ENCODE peak calls at places on chromosomes 7 and 10, in ten cellular contexts. K is cardiac muscle cell; O is bronchial epithelial cell; S is A673; Y is CD8-positive, alpha-beta T cell; X is heart right ventricle; Z is fibroblast of lung; U is esophagus muscularis mucosa; B is GM23338; C is brain microvascular endothelial cell. G is an unnamed sample. For H3K36me3, the result is how much of the 10 kb centered on the place peaks cover.

GRCh38 chr10:31620236-31621151 is 301.5 kb downstream of the ZEB1 start:
- DNase-seq in O (no peak), S (no peak), X (peak), B (peak), C (peak), U (no peak), K (peak), Z (peak), Y (no peak), G (no peak)

GRCh38 chr7:40706829-40707228 is 572.0 kb downstream of the SUGCT start:
- DNase-seq in X (no peak), K (no peak), Y (no peak), S (no peak), C (no peak), Z (no peak), B (no peak), O (no peak), U (no peak), G (no peak)

GRCh38 chr7:24549961-24550360 is 23.3 kb upstream of the PALS2 start:
- DNase-seq in C (no peak), Y (no peak), U (no peak), Z (no peak), X (no peak), O (no peak), S (no peak), B (no peak), K (no peak), G (no peak)

GRCh38 chr10:3782456-3783312 is 2.3 kb downstream of the KLF6 start:
- DNase-seq in C (peak), O (peak), K (peak), B (no peak), U (no peak), S (peak), Z (peak), X (peak), Y (peak), G (peak)

GRCh38 chr10:35306852-35307251 is 29.5 kb upstream of the CCNY start:
- DNase-seq in S (no peak), Y (no peak), Z (no peak), C (no peak), K (no peak), B (no peak), O (peak), X (no peak), U (no peak), G (no peak)

GRCh38 chr10:123792579-123792978 is 99.0 kb downstream of the CPXM2 start:
- DNase-seq in C (no peak), B (no peak), U (peak), Z (no peak), O (no peak), K (no peak), Y (no peak), X (no peak), S (no peak), G (no peak)

GRCh38 chr10:31920538-31920937 is 8.1 kb downstream of the ARHGAP12 start:
- DNase-seq in Y (no peak), U (no peak), B (no peak), K (no peak), S (no peak), Z (no peak), O (no peak), C (no peak), X (no peak), G (no peak)

GRCh38 chr7:26365077-26365896 is 73.6 kb downstream of the SNX10 start:
- DNase-seq in K (peak), B (peak), Y (peak), Z (peak), S (peak), X (no peak), C (peak), O (peak), U (no peak), G (peak)

GRCh38 chr10:29841724-29842649 is 207.2 kb upstream of the SVIL start:
- DNase-seq in C (peak), U (no peak), O (peak), Z (peak), X (peak), K (peak), B (peak), S (no peak), Y (no peak), G (no peak)

GRCh38 chr10:102118867-102119266 is 1.3 kb downstream of the LDB1 start:
- DNase-seq in K (no peak), S (peak), B (peak), X (peak), O (no peak), Y (no peak), Z (no peak), C (no peak), U (no peak), G (peak)

GRCh38 chr7:17679427-17679826 is 260.9 kb downstream of the SNX13 start:
- DNase-seq in X (peak), U (no peak), O (no peak), Y (no peak), Z (no peak), B (peak), K (no peak), S (no peak), C (peak), G (no peak)

GRCh38 chr10:77715081-77715480 is 77.5 kb upstream of the KCNMA1 start:
- DNase-seq in C (no peak), S (no peak), Y (no peak), U (peak), B (peak), Z (no peak), K (no peak), O (no peak), X (no peak), G (no peak)
- TF ChIP-seq CTCF in C (peak), S (peak), Y (no peak), U (no peak), B (peak), Z (no peak), K (no peak), O (peak), X (no peak), G (peak)

DNA sequence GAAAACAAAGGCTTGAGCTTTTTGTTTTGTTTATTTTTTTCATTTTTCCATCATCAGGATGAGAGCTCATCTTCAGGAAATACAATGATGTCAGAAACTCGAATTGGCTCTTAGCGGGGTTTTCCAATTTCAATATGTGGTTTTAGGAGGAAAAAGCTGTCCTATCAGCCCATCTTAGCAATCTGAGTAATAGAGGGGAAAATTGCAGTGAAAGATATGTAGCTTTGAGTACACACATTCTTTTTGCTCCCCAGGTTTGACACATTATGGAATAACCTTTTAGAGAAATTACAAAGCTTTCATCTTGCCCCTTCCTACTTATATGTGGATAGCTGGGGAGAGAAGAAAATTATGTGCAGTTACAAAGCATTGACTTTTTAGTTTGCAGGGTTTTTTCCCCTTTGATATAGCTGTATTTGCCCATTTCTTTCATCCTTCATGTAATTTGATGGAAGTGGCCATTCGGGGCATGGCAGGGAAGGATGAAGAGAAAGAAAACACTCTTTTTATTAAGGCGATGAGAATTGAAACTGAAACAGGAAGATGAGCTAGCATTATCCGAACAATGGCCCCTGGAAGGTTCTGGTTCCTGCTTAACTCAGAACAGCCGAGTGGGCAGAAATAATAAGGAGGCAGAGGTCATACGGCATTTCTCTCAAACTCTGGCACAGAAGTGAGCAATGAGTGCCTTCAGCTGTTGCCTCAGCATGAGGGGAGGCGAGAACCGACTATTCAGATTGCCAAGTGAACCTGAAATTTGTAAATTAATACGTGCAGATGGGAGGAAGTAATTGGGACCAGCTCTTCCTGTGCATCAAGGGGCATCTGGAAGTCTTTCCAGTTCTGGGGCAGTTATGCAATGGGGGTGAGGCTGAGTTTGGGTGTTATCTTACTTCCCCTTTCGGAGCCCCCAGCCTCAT is 113.3 kb upstream of the MYO3A start:
- DNase-seq in O (no peak), B (no peak), U (no peak), X (no peak), K (no peak), Y (no peak), Z (no peak), C (no peak), S (peak), G (peak)
- H3K36me3 ChIP-seq in O (under half), B (under half), U (under half), X (under half), K (under half), Y (under half), Z (under half), C (under half), S (under half), G (under half)

DNA sequence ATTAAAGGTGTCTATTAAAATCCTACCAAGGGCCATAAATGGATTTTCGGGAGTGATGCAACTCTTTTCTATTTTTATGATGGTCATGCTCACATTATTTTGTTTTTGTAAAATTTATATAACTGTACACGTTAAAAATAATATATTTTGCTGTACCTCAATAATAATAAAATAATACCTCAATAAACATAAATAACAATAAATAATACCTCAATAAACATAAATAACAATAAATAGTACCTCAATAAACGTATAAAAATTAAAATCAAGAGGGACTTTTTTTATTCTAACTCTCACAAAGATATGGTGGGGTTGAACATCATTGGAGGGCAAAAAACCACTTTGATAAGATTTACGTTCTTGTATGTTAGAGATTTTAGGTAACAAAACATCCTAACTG is 1189.6 kb upstream of the CELF2 start:
- DNase-seq in Y (no peak), C (no peak), Z (no peak), X (no peak), B (no peak), U (no peak), O (no peak), S (no peak), K (no peak), G (no peak)
- H3K4me3 ChIP-seq in Y (no peak), C (no peak), Z (no peak), X (no peak), B (no peak), U (no peak), O (no peak), S (no peak), K (no peak), G (no peak)

DNA sequence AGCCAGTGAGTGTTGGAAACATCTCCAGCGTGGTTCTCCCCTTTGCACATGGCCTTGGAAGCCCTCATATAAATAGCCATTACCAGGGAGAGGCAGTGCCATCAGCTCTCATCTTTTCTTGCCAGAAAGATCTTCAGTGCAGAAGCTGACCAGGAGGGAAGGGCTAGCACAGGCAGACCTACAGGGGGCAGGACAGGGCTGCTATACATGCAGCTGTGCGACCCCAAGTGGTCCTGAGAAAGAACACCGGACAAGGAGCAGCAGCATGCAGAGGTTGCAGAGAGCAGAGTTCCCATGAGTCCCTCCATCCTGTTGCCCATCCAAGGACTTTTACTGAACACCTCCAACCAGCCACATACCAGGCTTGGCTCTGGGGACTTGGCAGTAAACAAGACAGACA is 17.1 kb downstream of the GRID1 start:
- DNase-seq in X (no peak), O (no peak), Z (no peak), S (peak), U (no peak), B (peak), Y (no peak), C (no peak), K (peak), G (no peak)
- TF ChIP-seq CTCF in X (no peak), O (peak), Z (no peak), S (peak), U (no peak), B (peak), Y (no peak), C (peak), K (peak), G (peak)

GRCh38 chr10:100348389-100348927 is 1.4 kb downstream of the SCD start:
- DNase-seq in K (no peak), X (no peak), Z (no peak), S (no peak), B (no peak), O (peak), C (no peak), U (no peak), Y (no peak), G (no peak)

GRCh38 chr10:100349672-100350071 is 2.6 kb downstream of the SCD start:
- DNase-seq in Z (no peak), S (no peak), K (no peak), X (no peak), Y (no peak), B (no peak), U (no peak), C (no peak), O (no peak), G (no peak)

GRCh38 chr10:100353770-100354485 is 6.9 kb downstream of the SCD start:
- DNase-seq in B (no peak), K (no peak), Y (no peak), O (no peak), X (no peak), S (no peak), Z (no peak), U (no peak), C (no peak), G (no peak)

GRCh38 chr10:100349087-100349486 is 2.1 kb downstream of the SCD start:
- DNase-seq in C (no peak), U (no peak), K (peak), S (no peak), B (no peak), O (no peak), X (no peak), Y (no peak), Z (no peak), G (no peak)

GRCh38 chr10:100350914-100351485 is 4.0 kb downstream of the SCD start:
- DNase-seq in Y (no peak), O (no peak), S (no peak), B (no peak), X (no peak), C (no peak), U (no peak), K (no peak), Z (no peak), G (no peak)
- H3K36me3 ChIP-seq in Y (under half), O (under half), S (half or more), B (half or more), X (under half), C (half or more), U (under half), K (under half), Z (under half), G (under half)

DNA sequence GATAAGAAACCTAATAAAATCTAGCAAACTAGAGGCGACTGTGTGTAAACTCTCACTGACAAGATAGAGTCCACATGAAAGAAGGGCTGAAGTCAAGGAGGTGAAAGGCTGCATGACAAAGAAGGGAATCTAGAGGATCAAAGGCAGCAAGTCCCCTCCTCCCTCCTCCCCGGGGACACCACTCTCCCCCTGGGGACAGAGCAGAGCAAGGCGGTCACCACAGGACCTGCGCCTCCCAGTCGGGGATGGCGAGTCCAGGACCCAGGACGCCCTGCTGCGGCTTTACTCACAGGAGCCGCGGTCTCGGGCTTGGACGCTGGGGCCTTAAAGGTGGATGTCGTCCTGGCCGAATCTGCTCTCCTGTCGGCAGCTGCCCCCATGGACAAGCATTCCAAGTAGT is 22.4 kb downstream of the BRI3 start:
- DNase-seq in U (no peak), Z (no peak), K (no peak), B (peak), C (no peak), O (no peak), Y (no peak), X (no peak), S (no peak), G (no peak)
- H3K4me3 ChIP-seq in U (no peak), Z (no peak), K (no peak), B (no peak), C (no peak), O (no peak), Y (no peak), X (no peak), S (no peak), G (no peak)

G was measured in GM06990.